ENCODE peak calls at places on chromosomes 11 and 22, in nine cellular contexts. R is left lung; I is CD8-positive, alpha-beta T cell; K is A549; L is suprapubic skin; N is ovary; H is spleen; G is psoas muscle; Y is IMR-90. W is an unnamed sample.
A peak's percentile ranks its signal among the peaks of the same experiment; 100 is the strongest.

GRCh38 chr11:84794663-84795443 is 832.3 kb downstream of the DLG2 start:
- DNase-seq in R (no peak), I (no peak), K (no peak), L (no peak), N (no peak), H (no peak), G (no peak), Y (no peak), W (no peak)

GRCh38 chr22:49292909-49293308 is 534.8 kb downstream of the BRD1 start:
- DNase-seq in R (peak; percentile 4), I (no peak), K (no peak), L (peak; percentile 28), N (no peak), H (no peak), G (no peak), Y (no peak), W (no peak)

GRCh38 chr11:16846305-16846704 is 107.9 kb downstream of the C11orf58 start:
- DNase-seq in R (no peak), I (no peak), K (no peak), L (no peak), N (no peak), H (no peak), G (no peak), Y (no peak), W (no peak)

GRCh38 chr11:44708063-44708462 is 18.7 kb upstream of the TSPAN18 start:
- DNase-seq in R (no peak), I (no peak), K (no peak), L (no peak), N (no peak), H (peak; percentile 58), G (no peak), Y (no peak), W (no peak)

GRCh38 chr11:93967258-93967657 is 53.9 kb upstream of the HEPHL1 start:
- DNase-seq in R (no peak), I (no peak), K (no peak), L (no peak), N (no peak), H (no peak), G (no peak), Y (no peak), W (no peak)

GRCh38 chr22:37184380-37184755 is 3.7 kb downstream of the C1QTNF6 start:
- DNase-seq in R (no peak), I (no peak), K (no peak), L (peak; percentile 62), N (no peak), H (no peak), G (no peak), Y (no peak), W (no peak)

GRCh38 chr22:28034760-28035401 is 115.8 kb upstream of the PITPNB start:
- DNase-seq in R (no peak), I (peak; percentile 35), K (no peak), L (no peak), N (peak; percentile 86), H (peak; percentile 72), G (peak; percentile 95), Y (peak; percentile 59), W (no peak)

GRCh38 chr11:111797145-111797581 is 31.0 kb upstream of the PPP2R1B start:
- DNase-seq in R (no peak), I (no peak), K (no peak), L (no peak), N (no peak), H (no peak), G (no peak), Y (peak; percentile 53), W (no peak)

GRCh38 chr11:72190581-72191205 is 1.2 kb upstream of the FOLR1 start:
- DNase-seq in R (no peak), I (no peak), K (no peak), L (no peak), N (no peak), H (no peak), G (no peak), Y (no peak), W (no peak)

GRCh38 chr22:46090631-46091201 is 59.6 kb upstream of the PPARA start:
- DNase-seq in R (no peak), I (no peak), K (no peak), L (peak; percentile 54), N (no peak), H (peak; percentile 35), G (peak; percentile 53), Y (peak; percentile 24), W (no peak)

DNA sequence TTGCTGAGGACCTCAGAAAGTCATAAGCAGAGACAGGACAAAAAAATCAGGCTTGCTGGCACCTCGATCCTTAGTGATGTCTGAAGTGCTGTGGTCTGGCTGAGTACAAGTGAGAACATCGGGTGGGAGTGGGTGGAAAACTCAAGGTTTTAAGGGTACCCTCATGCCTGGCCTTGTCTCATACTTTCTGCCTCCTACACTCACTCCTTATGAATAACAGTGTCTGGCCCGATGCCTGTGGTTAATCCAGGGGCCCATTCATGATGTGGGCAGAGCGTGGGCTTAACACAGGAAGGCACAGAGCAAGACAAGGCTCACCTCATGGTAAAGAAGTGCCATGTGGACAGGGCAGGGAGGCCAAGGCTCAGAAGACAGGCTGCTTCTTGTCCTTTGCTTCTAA is 11.0 kb upstream of the UCP3 start:
- DNase-seq in R (no peak), I (no peak), K (no peak), L (no peak), N (no peak), H (no peak), G (no peak), Y (peak; percentile 24), W (no peak)
- H3K27ac ChIP-seq in R (peak overlapping the region; percentile 78), I (no peak overlapping the region), K (no peak overlapping the region), L (no peak overlapping the region), N (no peak overlapping the region), H (peak overlapping the region; percentile 36), G (peak overlapping the region; percentile 96), Y (no peak overlapping the region), W (peak overlapping the region; percentile 23)

GRCh38 chr11:62645660-62645933 is 816 bp downstream of the GANAB start:
- DNase-seq in R (no peak), I (no peak), K (no peak), L (no peak), N (no peak), H (no peak), G (no peak), Y (no peak), W (no peak)
- H3K27ac ChIP-seq in R (peak overlapping the region; percentile 83), I (peak overlapping the region; percentile 90), K (peak overlapping the region; percentile 94), L (peak overlapping the region; percentile 98), N (peak overlapping the region; percentile 87), H (peak overlapping the region; percentile 93), G (peak overlapping the region; percentile 97), Y (peak overlapping the region; percentile 86), W (peak overlapping the region; percentile 83)

GRCh38 chr11:9957072-9957471 is 293.2 kb downstream of the SWAP70 start:
- DNase-seq in R (no peak), I (no peak), K (no peak), L (no peak), N (no peak), H (no peak), G (no peak), Y (no peak), W (no peak)
- H3K27ac ChIP-seq in R (no peak overlapping the region), I (no peak overlapping the region), K (no peak overlapping the region), L (no peak overlapping the region), N (no peak overlapping the region), H (no peak overlapping the region), G (no peak overlapping the region), Y (no peak overlapping the region), W (no peak overlapping the region)

DNA sequence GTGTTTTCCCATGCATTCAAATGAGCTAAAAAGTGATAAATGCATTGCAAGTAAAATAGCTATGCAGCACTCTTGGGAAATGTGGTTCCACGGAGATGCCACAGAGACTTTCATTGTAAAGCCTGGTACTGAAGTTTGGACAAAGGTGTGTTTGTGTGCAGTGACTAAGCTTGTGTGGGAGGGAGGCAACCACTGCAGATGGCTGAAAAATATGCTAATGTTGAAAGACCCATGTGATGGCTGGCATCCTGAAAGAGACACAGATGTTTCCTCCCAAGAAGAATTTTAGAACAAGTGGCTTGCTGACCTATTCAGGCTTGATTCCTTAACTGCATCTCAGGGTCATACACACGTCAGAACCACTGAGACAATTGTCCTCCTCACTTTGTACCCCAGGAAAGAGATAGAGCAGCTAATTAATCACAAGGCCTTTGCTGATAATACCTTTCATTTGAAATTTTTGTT is 73.8 kb downstream of the FAM76B start:
- DNase-seq in R (no peak), I (no peak), K (no peak), L (no peak), N (no peak), H (no peak), G (no peak), Y (no peak), W (no peak)
- H3K27ac ChIP-seq in R (no peak overlapping the region), I (no peak overlapping the region), K (no peak overlapping the region), L (no peak overlapping the region), N (no peak overlapping the region), H (peak overlapping the region; percentile 58), G (no peak overlapping the region), Y (no peak overlapping the region), W (peak overlapping the region; percentile 23)

DNA sequence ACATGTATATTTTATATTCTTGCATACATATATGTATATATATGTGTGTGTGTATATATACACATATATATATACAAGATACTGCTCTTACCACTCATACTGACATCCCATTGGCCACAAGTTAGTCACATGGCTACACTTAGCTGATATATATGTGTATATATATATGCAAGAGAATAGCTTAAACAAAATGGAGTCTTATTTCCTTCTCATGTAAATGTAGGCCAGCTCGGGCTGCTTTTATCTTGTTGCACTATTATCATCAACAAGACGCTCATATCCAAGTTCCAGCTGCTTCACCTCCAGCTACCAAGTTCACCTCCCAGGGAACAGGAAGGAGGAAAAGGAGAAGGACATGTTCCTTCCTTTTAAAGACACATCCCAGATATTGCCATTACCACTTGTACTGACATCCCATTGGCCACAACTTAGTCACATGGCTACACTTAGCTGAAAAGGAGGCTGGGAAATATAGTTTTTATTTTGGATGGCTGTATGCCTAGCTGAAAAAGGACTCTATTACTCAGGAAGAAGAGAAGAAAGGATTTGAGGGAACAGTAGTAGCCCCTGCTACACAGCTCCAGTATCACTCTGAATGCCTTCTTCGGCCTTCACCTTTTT is 1.9 kb upstream of the APOA5 start:
- DNase-seq in R (no peak), I (no peak), K (no peak), L (no peak), N (no peak), H (no peak), G (no peak), Y (peak; percentile 16), W (no peak)
- H3K27ac ChIP-seq in R (no peak overlapping the region), I (no peak overlapping the region), K (no peak overlapping the region), L (no peak overlapping the region), N (no peak overlapping the region), H (no peak overlapping the region), G (no peak overlapping the region), Y (no peak overlapping the region), W (no peak overlapping the region)

GRCh38 chr11:128133501-128133900 is 453.9 kb downstream of the ETS1 start:
- DNase-seq in R (no peak), I (no peak), K (no peak), L (no peak), N (no peak), H (no peak), G (no peak), Y (no peak), W (no peak)
- H3K27ac ChIP-seq in R (no peak overlapping the region), I (no peak overlapping the region), K (no peak overlapping the region), L (no peak overlapping the region), N (no peak overlapping the region), H (no peak overlapping the region), G (no peak overlapping the region), Y (no peak overlapping the region), W (no peak overlapping the region)

DNA sequence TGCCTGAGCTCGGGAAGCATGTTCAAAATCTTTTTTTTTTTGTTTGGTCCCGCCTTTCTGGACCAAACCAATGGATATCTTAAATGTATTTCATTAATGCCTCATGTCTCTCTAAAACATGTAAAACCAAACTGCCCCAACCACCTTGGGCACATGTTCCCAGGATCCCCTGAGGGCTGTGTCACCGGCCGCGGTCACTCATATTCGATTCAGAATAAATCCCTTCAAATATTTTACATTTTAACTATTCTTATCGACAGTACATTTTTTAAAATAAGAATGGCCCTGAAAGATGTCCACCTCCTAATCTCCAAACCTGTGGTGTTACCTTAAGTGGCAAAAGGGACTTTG is 2.1 kb downstream of the RNH1 start:
- DNase-seq in R (no peak), I (peak; percentile 7), K (no peak), L (no peak), N (no peak), H (no peak), G (no peak), Y (no peak), W (no peak)
- H3K27ac ChIP-seq in R (peak overlapping the region; percentile 64), I (no peak overlapping the region), K (peak overlapping the region; percentile 97), L (peak overlapping the region; percentile 100), N (no peak overlapping the region), H (peak overlapping the region; percentile 44), G (peak overlapping the region; percentile 100), Y (no peak overlapping the region), W (peak overlapping the region; percentile 100)